ENCODE peak calls at places on chromosomes 12 and 14, in eight cellular contexts. M, D, P, K, I, V, Y and U are unnamed samples.

GRCh38 chr14:23602181-23603095 is 23.8 kb upstream of the JPH4 start:
- DNase-seq in D (no peak), Y (no peak), M (no peak), P (no peak), I (no peak), K (no peak), V (no peak), U (no peak)

GRCh38 chr12:7934153-7934552 is 1.8 kb downstream of the SLC2A3 start:
- DNase-seq in Y (no peak), P (no peak), M (no peak), V (no peak), I (no peak), D (no peak), K (no peak), U (no peak)

GRCh38 chr14:64704743-64705405 is 650 bp downstream of the PLEKHG3 start:
- DNase-seq in P (peak; percentile 72), K (no peak), D (peak; percentile 59), V (no peak), M (peak; percentile 45), Y (no peak), I (peak; percentile 31), U (no peak)

GRCh38 chr12:89299417-89299816 is 52.9 kb downstream of the DUSP6 start:
- DNase-seq in I (no peak), K (no peak), M (no peak), V (no peak), Y (no peak), P (no peak), D (no peak), U (no peak)

GRCh38 chr12:6745751-6746525 is 7.0 kb downstream of the MLF2 start:
- DNase-seq in M (no peak), I (no peak), K (no peak), Y (no peak), V (no peak), D (no peak), P (no peak), U (peak; percentile 84)

GRCh38 chr12:116534341-116535121 is 24.6 kb upstream of the MAP1LC3B2 start:
- DNase-seq in M (peak; percentile 30), K (no peak), V (peak; percentile 38), I (peak; percentile 75), Y (no peak), D (peak; percentile 58), P (no peak), U (no peak)

GRCh38 chr12:131242741-131243496 is 289.2 kb downstream of the ADGRD1 start:
- DNase-seq in V (peak; percentile 37), D (no peak), Y (no peak), K (peak; percentile 77), M (peak; percentile 33), P (no peak), I (no peak), U (no peak)

GRCh38 chr14:90375934-90376333 is 20.9 kb upstream of the CALM1 start:
- DNase-seq in Y (no peak), D (no peak), P (no peak), M (no peak), K (no peak), I (no peak), V (no peak), U (peak; percentile 35)

GRCh38 chr14:91985521-91986255 is 38.2 kb upstream of the FBLN5 start:
- DNase-seq in K (no peak), M (no peak), Y (no peak), P (no peak), D (no peak), V (no peak), I (no peak), U (no peak)

GRCh38 chr12:58877243-58877743 is 43.0 kb downstream of the LRIG3 start:
- DNase-seq in I (no peak), M (no peak), Y (no peak), V (peak; percentile 99), K (peak; percentile 8), P (no peak), D (no peak), U (peak; percentile 97)

GRCh38 chr12:103800252-103800771 is 40.7 kb downstream of the NT5DC3 start:
- DNase-seq in I (peak; percentile 53), V (no peak), K (no peak), M (peak; percentile 58), P (peak; percentile 68), Y (peak; percentile 78), D (peak; percentile 50), U (peak; percentile 20)

GRCh38 chr12:1747609-1748008 is 56.7 kb downstream of the ADIPOR2 start:
- DNase-seq in D (no peak), P (no peak), I (no peak), M (no peak), Y (no peak), V (no peak), K (no peak), U (no peak)

GRCh38 chr12:15372313-15372712 is 50.0 kb downstream of the PTPRO start:
- DNase-seq in K (no peak), P (no peak), V (no peak), D (no peak), I (no peak), Y (no peak), M (no peak), U (no peak)

GRCh38 chr12:76784600-76785051 is 20.7 kb downstream of the ZDHHC17 start:
- DNase-seq in D (no peak), V (peak; percentile 43), Y (no peak), K (no peak), M (no peak), I (no peak), P (no peak), U (peak; percentile 31)

GRCh38 chr14:90109858-90110257 is 48.1 kb downstream of the KCNK13 start:
- DNase-seq in D (no peak), Y (no peak), I (no peak), V (peak; percentile 69), P (no peak), K (peak; percentile 34), M (no peak), U (no peak)

GRCh38 chr12:14148489-14149240 is 167.3 kb upstream of the GRIN2B start:
- DNase-seq in P (no peak), I (no peak), Y (no peak), V (no peak), K (no peak), D (no peak), M (no peak), U (no peak)

GRCh38 chr12:121872546-121873223 is 14.0 kb upstream of the HPD start:
- DNase-seq in Y (no peak), M (no peak), K (no peak), P (no peak), V (peak; percentile 36), D (peak; percentile 73), I (peak; percentile 64), U (peak; percentile 91)

GRCh38 chr14:101997429-101998336 is 33.3 kb downstream of the DYNC1H1 start:
- DNase-seq in V (no peak), D (no peak), M (peak; percentile 30), I (no peak), P (no peak), K (no peak), Y (no peak), U (no peak)

GRCh38 chr14:49957089-49957852 is 64.4 kb downstream of the ARF6 start:
- DNase-seq in D (no peak), K (no peak), V (no peak), M (no peak), P (no peak), I (no peak), Y (no peak), U (no peak)

DNA sequence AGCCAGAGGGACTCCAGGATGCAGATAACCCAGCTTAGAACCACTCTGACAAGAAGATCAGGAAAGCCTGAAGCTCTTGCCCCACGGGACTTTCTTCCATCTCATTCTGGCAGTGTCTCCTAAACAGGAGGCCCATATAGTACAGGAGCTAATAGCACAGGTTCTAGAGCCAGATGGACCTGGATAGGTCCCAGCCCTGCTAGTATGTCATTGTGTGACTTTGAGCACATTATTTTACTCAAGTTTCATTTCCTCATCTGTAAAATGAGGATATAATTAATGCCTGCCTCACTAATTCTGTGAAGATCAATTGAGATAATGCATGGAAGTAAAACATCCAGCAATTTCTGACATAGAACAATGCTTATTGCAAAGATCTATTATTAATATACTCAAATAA is 66.5 kb upstream of the GZMB start:
- DNase-seq in K (no peak), D (no peak), V (no peak), P (no peak), I (no peak), M (no peak), Y (no peak), U (no peak)
- H3K27ac ChIP-seq in K (no peak overlapping the region), D (no peak overlapping the region), V (no peak overlapping the region), P (no peak overlapping the region), I (no peak overlapping the region), M (no peak overlapping the region), Y (no peak overlapping the region), U (no peak overlapping the region)

GRCh38 chr14:52044791-52045522 is 23.9 kb downstream of the NID2 start:
- DNase-seq in K (no peak), M (no peak), V (peak; percentile 90), D (no peak), I (no peak), Y (no peak), P (no peak), U (peak; percentile 60)
- H3K27ac ChIP-seq in K (peak overlapping the region; percentile 5), M (no peak overlapping the region), V (peak overlapping the region; percentile 78), D (no peak overlapping the region), I (peak overlapping the region; percentile 10), Y (peak overlapping the region; percentile 59), P (no peak overlapping the region), U (no peak overlapping the region)

GRCh38 chr12:52044284-52044983 is 6.8 kb upstream of the NR4A1 start:
- DNase-seq in V (no peak), Y (peak; percentile 93), K (no peak), P (no peak), M (peak; percentile 53), I (peak; percentile 93), D (peak; percentile 85), U (no peak)
- H3K27ac ChIP-seq in V (no peak overlapping the region), Y (peak overlapping the region; percentile 79), K (no peak overlapping the region), P (peak overlapping the region; percentile 46), M (peak overlapping the region; percentile 82), I (peak overlapping the region; percentile 95), D (no peak overlapping the region), U (no peak overlapping the region)

DNA sequence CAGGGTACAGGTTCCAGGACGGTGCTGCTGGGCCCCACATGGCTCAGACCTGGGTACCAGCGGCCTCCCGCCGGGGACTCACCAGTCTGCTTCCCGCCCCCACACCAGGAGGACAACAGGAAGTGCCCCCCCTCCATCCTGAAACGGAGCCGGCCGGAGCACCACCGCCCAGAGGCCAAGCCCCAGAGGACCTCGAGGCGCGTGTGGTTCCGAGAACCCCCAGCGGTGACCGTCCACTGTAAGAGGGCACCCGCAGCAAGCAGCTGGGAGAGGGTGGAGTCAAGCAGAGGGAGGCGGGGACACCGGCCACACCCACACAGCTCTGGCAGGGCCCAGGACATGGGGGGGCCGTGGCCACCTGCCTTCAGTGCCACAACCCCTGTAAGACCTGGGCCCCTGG is 8.1 kb downstream of the C14orf180 start:
- DNase-seq in I (no peak), P (no peak), K (no peak), V (no peak), M (no peak), Y (peak; percentile 75), D (no peak), U (no peak)
- H3K27ac ChIP-seq in I (no peak overlapping the region), P (no peak overlapping the region), K (no peak overlapping the region), V (no peak overlapping the region), M (no peak overlapping the region), Y (no peak overlapping the region), D (no peak overlapping the region), U (no peak overlapping the region)